ENCODE peak calls at places on chromosomes 4 and X, in ten cellular contexts. One of them, this sample, is unnamed.

GRCh38 chr4:144905286-144905685 is 192.7 kb downstream of the ANAPC10 start:
- DNase-seq in AG08396: no peak
- DNase-seq in activated T-helper 1 cell treated with anti-CD3 and anti-CD28 coated beads, Interleukin-12 subunit alpha, Interleukin-12 subunit beta, Interleukin-2, Interleukin-4 antibody, amounts not matched to agents 30 ng/mL and 10 ng/mL and 1 ng/mL, durations not matched to agents 14 hours and 24 hours and 36 hours: no peak
- DNase-seq in caudate nucleus: no peak
- DNase-seq in Kasumi-1: no peak
- DNase-seq in osteocyte: no peak
- DNase-seq in Peyer's patch: no peak
- DNase-seq in T-helper 22 cell: no peak
- DNase-seq in globus pallidus: no peak
- DNase-seq in posterior cingulate gyrus: no peak
- DNase-seq in this sample: no peak

GRCh38 chr4:105145913-105146285 is 777 bp upstream of the TET2 start:
- DNase-seq in Kasumi-1: peak
- DNase-seq in T-helper 22 cell: no peak
- DNase-seq in Peyer's patch: peak
- DNase-seq in globus pallidus: peak
- DNase-seq in caudate nucleus: peak
- DNase-seq in activated T-helper 1 cell treated with anti-CD3 and anti-CD28 coated beads, Interleukin-12 subunit alpha, Interleukin-12 subunit beta, Interleukin-2, Interleukin-4 antibody, amounts not matched to agents 30 ng/mL and 10 ng/mL and 1 ng/mL, durations not matched to agents 14 hours and 24 hours and 36 hours: peak
- DNase-seq in posterior cingulate gyrus: peak
- DNase-seq in AG08396: no peak
- DNase-seq in osteocyte: no peak
- DNase-seq in this sample: peak

GRCh38 chr4:99383833-99384392 is 31.4 kb upstream of the ADH1C start:
- DNase-seq in AG08396: peak
- DNase-seq in globus pallidus: no peak
- DNase-seq in osteocyte: no peak
- DNase-seq in caudate nucleus: no peak
- DNase-seq in posterior cingulate gyrus: no peak
- DNase-seq in T-helper 22 cell: no peak
- DNase-seq in activated T-helper 1 cell treated with anti-CD3 and anti-CD28 coated beads, Interleukin-12 subunit alpha, Interleukin-12 subunit beta, Interleukin-2, Interleukin-4 antibody, amounts not matched to agents 30 ng/mL and 10 ng/mL and 1 ng/mL, durations not matched to agents 14 hours and 24 hours and 36 hours: no peak
- DNase-seq in Kasumi-1: no peak
- DNase-seq in Peyer's patch: no peak
- DNase-seq in this sample: no peak

GRCh38 chr4:168664242-168664897 is 167.5 kb downstream of the PALLD start:
- DNase-seq in caudate nucleus: no peak
- DNase-seq in globus pallidus: no peak
- DNase-seq in activated T-helper 1 cell treated with anti-CD3 and anti-CD28 coated beads, Interleukin-12 subunit alpha, Interleukin-12 subunit beta, Interleukin-2, Interleukin-4 antibody, amounts not matched to agents 30 ng/mL and 10 ng/mL and 1 ng/mL, durations not matched to agents 14 hours and 24 hours and 36 hours: no peak
- DNase-seq in Kasumi-1: no peak
- DNase-seq in posterior cingulate gyrus: no peak
- DNase-seq in Peyer's patch: no peak
- DNase-seq in T-helper 22 cell: no peak
- DNase-seq in AG08396: no peak
- DNase-seq in osteocyte: no peak
- DNase-seq in this sample: no peak

GRCh38 chr4:83604315-83604714 is 68.4 kb downstream of the GPAT3 start:
- DNase-seq in activated T-helper 1 cell treated with anti-CD3 and anti-CD28 coated beads, Interleukin-12 subunit alpha, Interleukin-12 subunit beta, Interleukin-2, Interleukin-4 antibody, amounts not matched to agents 30 ng/mL and 10 ng/mL and 1 ng/mL, durations not matched to agents 14 hours and 24 hours and 36 hours: no peak
- DNase-seq in caudate nucleus: no peak
- DNase-seq in T-helper 22 cell: no peak
- DNase-seq in AG08396: no peak
- DNase-seq in osteocyte: no peak
- DNase-seq in Peyer's patch: no peak
- DNase-seq in Kasumi-1: no peak
- DNase-seq in posterior cingulate gyrus: no peak
- DNase-seq in globus pallidus: peak
- DNase-seq in this sample: no peak

GRCh38 chrX:105765691-105766090 is 56.6 kb upstream of the NRK start:
- DNase-seq in globus pallidus: no peak
- DNase-seq in caudate nucleus: no peak
- DNase-seq in T-helper 22 cell: no peak
- DNase-seq in Kasumi-1: no peak
- DNase-seq in Peyer's patch: no peak
- DNase-seq in AG08396: no peak
- DNase-seq in osteocyte: no peak
- DNase-seq in posterior cingulate gyrus: no peak
- DNase-seq in activated T-helper 1 cell treated with anti-CD3 and anti-CD28 coated beads, Interleukin-12 subunit alpha, Interleukin-12 subunit beta, Interleukin-2, Interleukin-4 antibody, amounts not matched to agents 30 ng/mL and 10 ng/mL and 1 ng/mL, durations not matched to agents 14 hours and 24 hours and 36 hours: no peak
- DNase-seq in this sample: peak

GRCh38 chrX:15855562-15856256 is 1.1 kb upstream of the AP1S2 start:
- DNase-seq in globus pallidus: no peak
- DNase-seq in Kasumi-1: no peak
- DNase-seq in caudate nucleus: no peak
- DNase-seq in T-helper 22 cell: no peak
- DNase-seq in posterior cingulate gyrus: no peak
- DNase-seq in AG08396: no peak
- DNase-seq in Peyer's patch: no peak
- DNase-seq in osteocyte: no peak
- DNase-seq in activated T-helper 1 cell treated with anti-CD3 and anti-CD28 coated beads, Interleukin-12 subunit alpha, Interleukin-12 subunit beta, Interleukin-2, Interleukin-4 antibody, amounts not matched to agents 30 ng/mL and 10 ng/mL and 1 ng/mL, durations not matched to agents 14 hours and 24 hours and 36 hours: no peak
- DNase-seq in this sample: peak

GRCh38 chr4:85741921-85742591 is 267.1 kb downstream of the ARHGAP24 start:
- DNase-seq in T-helper 22 cell: no peak
- DNase-seq in Peyer's patch: no peak
- DNase-seq in AG08396: no peak
- DNase-seq in caudate nucleus: peak
- DNase-seq in globus pallidus: peak
- DNase-seq in activated T-helper 1 cell treated with anti-CD3 and anti-CD28 coated beads, Interleukin-12 subunit alpha, Interleukin-12 subunit beta, Interleukin-2, Interleukin-4 antibody, amounts not matched to agents 30 ng/mL and 10 ng/mL and 1 ng/mL, durations not matched to agents 14 hours and 24 hours and 36 hours: no peak
- DNase-seq in posterior cingulate gyrus: peak
- DNase-seq in Kasumi-1: no peak
- DNase-seq in osteocyte: no peak
- DNase-seq in this sample: no peak

GRCh38 chr4:73776363-73776762 is 36.0 kb downstream of the CXCL8 start:
- DNase-seq in activated T-helper 1 cell treated with anti-CD3 and anti-CD28 coated beads, Interleukin-12 subunit alpha, Interleukin-12 subunit beta, Interleukin-2, Interleukin-4 antibody, amounts not matched to agents 30 ng/mL and 10 ng/mL and 1 ng/mL, durations not matched to agents 14 hours and 24 hours and 36 hours: no peak
- DNase-seq in AG08396: peak
- DNase-seq in posterior cingulate gyrus: no peak
- DNase-seq in Peyer's patch: no peak
- DNase-seq in Kasumi-1: no peak
- DNase-seq in caudate nucleus: no peak
- DNase-seq in osteocyte: no peak
- DNase-seq in globus pallidus: peak
- DNase-seq in T-helper 22 cell: no peak
- DNase-seq in this sample: peak

GRCh38 chrX:135410861-135411627 is 10.7 kb upstream of the SMIM10L2A start:
- DNase-seq in posterior cingulate gyrus: no peak
- DNase-seq in T-helper 22 cell: no peak
- DNase-seq in Peyer's patch: no peak
- DNase-seq in AG08396: no peak
- DNase-seq in globus pallidus: no peak
- DNase-seq in osteocyte: no peak
- DNase-seq in Kasumi-1: peak
- DNase-seq in activated T-helper 1 cell treated with anti-CD3 and anti-CD28 coated beads, Interleukin-12 subunit alpha, Interleukin-12 subunit beta, Interleukin-2, Interleukin-4 antibody, amounts not matched to agents 30 ng/mL and 10 ng/mL and 1 ng/mL, durations not matched to agents 14 hours and 24 hours and 36 hours: no peak
- DNase-seq in caudate nucleus: no peak
- DNase-seq in this sample: no peak

GRCh38 chrX:85244411-85245210 is 820 bp downstream of the ZNF711 start:
- DNase-seq in osteocyte: no peak
- DNase-seq in AG08396: peak
- DNase-seq in posterior cingulate gyrus: peak
- DNase-seq in globus pallidus: peak
- DNase-seq in Kasumi-1: peak
- DNase-seq in Peyer's patch: no peak
- DNase-seq in T-helper 22 cell: no peak
- DNase-seq in caudate nucleus: peak
- DNase-seq in activated T-helper 1 cell treated with anti-CD3 and anti-CD28 coated beads, Interleukin-12 subunit alpha, Interleukin-12 subunit beta, Interleukin-2, Interleukin-4 antibody, amounts not matched to agents 30 ng/mL and 10 ng/mL and 1 ng/mL, durations not matched to agents 14 hours and 24 hours and 36 hours: no peak
- DNase-seq in this sample: peak

GRCh38 chrX:115013705-115014104 is 3.7 kb downstream of the IL13RA2 start:
- DNase-seq in T-helper 22 cell: no peak
- DNase-seq in AG08396: no peak
- DNase-seq in posterior cingulate gyrus: no peak
- DNase-seq in globus pallidus: no peak
- DNase-seq in Kasumi-1: no peak
- DNase-seq in activated T-helper 1 cell treated with anti-CD3 and anti-CD28 coated beads, Interleukin-12 subunit alpha, Interleukin-12 subunit beta, Interleukin-2, Interleukin-4 antibody, amounts not matched to agents 30 ng/mL and 10 ng/mL and 1 ng/mL, durations not matched to agents 14 hours and 24 hours and 36 hours: no peak
- DNase-seq in caudate nucleus: no peak
- DNase-seq in Peyer's patch: no peak
- DNase-seq in osteocyte: no peak
- DNase-seq in this sample: no peak

GRCh38 chr4:170465434-170465833 is 375.7 kb upstream of the AADAT start:
- DNase-seq in Kasumi-1: no peak
- DNase-seq in posterior cingulate gyrus: no peak
- DNase-seq in osteocyte: no peak
- DNase-seq in activated T-helper 1 cell treated with anti-CD3 and anti-CD28 coated beads, Interleukin-12 subunit alpha, Interleukin-12 subunit beta, Interleukin-2, Interleukin-4 antibody, amounts not matched to agents 30 ng/mL and 10 ng/mL and 1 ng/mL, durations not matched to agents 14 hours and 24 hours and 36 hours: no peak
- DNase-seq in T-helper 22 cell: no peak
- DNase-seq in AG08396: no peak
- DNase-seq in Peyer's patch: no peak
- DNase-seq in globus pallidus: no peak
- DNase-seq in caudate nucleus: no peak
- DNase-seq in this sample: no peak

GRCh38 chr4:13511101-13511500 is 27.0 kb upstream of the RAB28 start:
- DNase-seq in T-helper 22 cell: no peak
- DNase-seq in AG08396: no peak
- DNase-seq in activated T-helper 1 cell treated with anti-CD3 and anti-CD28 coated beads, Interleukin-12 subunit alpha, Interleukin-12 subunit beta, Interleukin-2, Interleukin-4 antibody, amounts not matched to agents 30 ng/mL and 10 ng/mL and 1 ng/mL, durations not matched to agents 14 hours and 24 hours and 36 hours: no peak
- DNase-seq in Kasumi-1: no peak
- DNase-seq in caudate nucleus: no peak
- DNase-seq in posterior cingulate gyrus: no peak
- DNase-seq in globus pallidus: no peak
- DNase-seq in osteocyte: no peak
- DNase-seq in Peyer's patch: no peak
- DNase-seq in this sample: no peak

GRCh38 chr4:153514001-153514526 is 47.9 kb downstream of the TMEM131L start:
- DNase-seq in T-helper 22 cell: no peak
- DNase-seq in globus pallidus: no peak
- DNase-seq in activated T-helper 1 cell treated with anti-CD3 and anti-CD28 coated beads, Interleukin-12 subunit alpha, Interleukin-12 subunit beta, Interleukin-2, Interleukin-4 antibody, amounts not matched to agents 30 ng/mL and 10 ng/mL and 1 ng/mL, durations not matched to agents 14 hours and 24 hours and 36 hours: no peak
- DNase-seq in osteocyte: no peak
- DNase-seq in caudate nucleus: no peak
- DNase-seq in posterior cingulate gyrus: no peak
- DNase-seq in AG08396: peak
- DNase-seq in Peyer's patch: no peak
- DNase-seq in Kasumi-1: no peak
- DNase-seq in this sample: no peak

GRCh38 chr4:150224896-150225591 is 146.8 kb downstream of the DCLK2 start:
- DNase-seq in activated T-helper 1 cell treated with anti-CD3 and anti-CD28 coated beads, Interleukin-12 subunit alpha, Interleukin-12 subunit beta, Interleukin-2, Interleukin-4 antibody, amounts not matched to agents 30 ng/mL and 10 ng/mL and 1 ng/mL, durations not matched to agents 14 hours and 24 hours and 36 hours: no peak
- DNase-seq in Kasumi-1: no peak
- DNase-seq in osteocyte: no peak
- DNase-seq in T-helper 22 cell: no peak
- DNase-seq in globus pallidus: no peak
- DNase-seq in Peyer's patch: no peak
- DNase-seq in caudate nucleus: no peak
- DNase-seq in AG08396: peak
- DNase-seq in posterior cingulate gyrus: no peak
- DNase-seq in this sample: no peak